ENCODE peak calls at places on chromosomes 6 and 20, in four cellular contexts. D, K, G and F are unnamed samples.

GRCh38 chr20:813386-813785 is 20.1 kb upstream of the FAM110A start:
- DNase-seq in D (no peak), G (no peak), K (no peak), F (no peak)

GRCh38 chr6:84764332-84765049 is at the start of gene TBX18:
- DNase-seq in G (peak; percentile 88), D (peak; percentile 95), K (peak; percentile 64), F (no peak)

GRCh38 chr6:133769463-133769862 is 119.5 kb upstream of the TCF21 start:
- DNase-seq in G (no peak), D (no peak), K (no peak), F (no peak)

GRCh38 chr20:36541227-36542018 is at the start of gene MYL9:
- DNase-seq in G (peak; percentile 94), K (peak; percentile 77), D (peak; percentile 89), F (no peak)

GRCh38 chr20:53202781-53203180 is 230.6 kb downstream of the TSHZ2 start:
- DNase-seq in G (no peak), K (no peak), D (no peak), F (no peak)

GRCh38 chr6:125821825-125822281 is 31.1 kb downstream of the NCOA7 start:
- DNase-seq in D (no peak), G (no peak), K (peak; percentile 73), F (no peak)

GRCh38 chr20:62917720-62918119 is 8.6 kb downstream of the DIDO1 start:
- DNase-seq in D (no peak), G (no peak), K (no peak), F (no peak)

GRCh38 chr20:61584851-61585250 is 332.8 kb downstream of the CDH4 start:
- DNase-seq in K (no peak), G (peak; percentile 52), D (no peak), F (no peak)

GRCh38 chr20:44707259-44707580 is 7.9 kb upstream of the CCN5 start:
- DNase-seq in G (no peak), D (no peak), K (no peak), F (no peak)

GRCh38 chr6:142790257-142790656 is 154.7 kb downstream of the HIVEP2 start:
- DNase-seq in K (no peak), D (no peak), G (no peak), F (no peak)

GRCh38 chr6:57324538-57324937 is 7.1 kb downstream of the PRIM2 start:
- DNase-seq in D (no peak), G (no peak), K (no peak), F (no peak)

GRCh38 chr20:51574248-51575033 is 31.9 kb upstream of the NFATC2 start:
- DNase-seq in K (no peak), G (no peak), D (no peak), F (no peak)

GRCh38 chr6:82015043-82015442 is 232.5 kb downstream of the IBTK start:
- DNase-seq in K (no peak), G (no peak), D (no peak), F (no peak)

GRCh38 chr6:137043710-137044365 is 927 bp downstream of the IL20RA start:
- DNase-seq in G (no peak), K (no peak), D (peak; percentile 46), F (no peak)

GRCh38 chr6:8245736-8246135 is 143.4 kb upstream of the EEF1E1 start:
- DNase-seq in K (no peak), D (no peak), G (no peak), F (no peak)

GRCh38 chr20:51801220-51801991 is 915 bp downstream of the SALL4 start:
- DNase-seq in G (no peak), D (peak; percentile 53), K (no peak), F (no peak)

GRCh38 chr20:48528346-48528745 is 299.5 kb downstream of the PREX1 start:
- DNase-seq in G (no peak), K (no peak), D (no peak), F (no peak)

GRCh38 chr6:123515715-123516114 is 121.0 kb downstream of the TRDN start:
- DNase-seq in D (no peak), G (no peak), K (no peak), F (no peak)

DNA sequence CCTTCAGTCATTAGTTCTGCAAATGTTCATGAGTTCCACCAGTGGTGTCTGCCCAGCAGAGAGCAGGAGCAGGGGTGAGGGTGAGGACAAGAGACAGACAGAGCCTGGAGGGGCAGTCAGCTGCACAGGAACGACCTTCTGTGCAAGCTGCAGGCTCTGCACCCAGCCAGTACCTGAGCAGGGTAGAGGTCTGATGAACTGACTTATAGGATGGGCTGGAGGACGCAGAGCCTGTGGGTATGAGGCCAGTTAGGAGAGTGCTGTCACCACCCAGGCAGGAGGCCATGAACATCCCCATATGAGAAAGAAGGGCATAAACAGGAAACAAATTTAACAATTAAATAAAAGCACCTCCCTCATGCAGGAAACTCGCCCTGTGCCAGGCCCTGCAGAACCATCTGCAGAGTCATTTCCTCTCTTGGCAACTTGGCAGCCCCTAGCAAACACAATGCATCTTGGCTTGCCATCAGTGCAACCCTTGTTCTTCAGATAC is 17.9 kb downstream of the C6orf15 start:
- DNase-seq in K (no peak), G (no peak), D (no peak), F (no peak)
- TF ChIP-seq CTCF in K (no peak), G (no peak), D (no peak), F (no peak)

DNA sequence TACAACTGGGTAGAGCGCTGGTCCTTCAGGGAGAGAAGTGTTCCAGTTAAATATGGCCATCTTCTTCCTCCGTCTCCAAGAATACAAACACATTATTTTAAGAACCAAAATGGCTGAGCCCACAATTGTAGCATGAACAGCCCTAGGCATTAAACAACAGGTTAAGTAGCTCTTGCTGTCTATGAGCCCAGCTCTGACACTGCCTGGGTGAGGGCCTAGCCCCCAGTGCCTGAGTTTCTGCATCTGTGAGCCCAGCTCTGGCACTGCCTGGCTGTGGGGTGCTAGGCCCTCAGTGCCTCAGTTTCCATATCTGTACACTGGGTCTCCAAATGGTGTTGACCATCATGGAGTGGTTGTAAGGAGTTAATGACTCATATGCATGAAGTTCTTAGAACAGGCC is 24.8 kb upstream of the DACT2 start:
- DNase-seq in D (no peak), G (no peak), K (no peak), F (no peak)
- TF ChIP-seq CTCF in D (no peak), G (no peak), K (no peak), F (no peak)

GRCh38 chr6:151448623-151449022 is 3.3 kb downstream of the RMND1 start:
- DNase-seq in G (no peak), D (no peak), K (no peak), F (no peak)
- TF ChIP-seq CTCF in G (no peak), D (no peak), K (no peak), F (no peak)

GRCh38 chr6:61809004-61809595 is 476.9 kb downstream of the KHDRBS2 start:
- DNase-seq in D (peak; percentile 2), K (no peak), G (no peak), F (no peak)
- TF ChIP-seq CTCF in D (peak; percentile 61), K (peak; percentile 70), G (peak; percentile 38), F (no peak)

GRCh38 chr20:38229376-38230252 is 30.9 kb downstream of the KIAA1755 start:
- DNase-seq in G (no peak), K (no peak), D (peak; percentile 27), F (no peak)
- TF ChIP-seq CTCF in G (peak; percentile 49), K (peak; percentile 63), D (peak; percentile 48), F (no peak)